ENCODE peak calls at places on chromosomes 2 and 18, in five cellular contexts. Z is T-helper 2 cell; I is activated naive CD4-positive, alpha-beta T cell treated with anti-CD3 and anti-CD28 coated beads for 36 hours; U is foreskin fibroblast; E is HepG2. N is an unnamed sample.

GRCh38 chr2:239184968-239185903 is 215.6 kb downstream of the HDAC4 start:
- DNase-seq in Z (no peak), I (no peak), U (no peak), E (no peak), N (no peak)

GRCh38 chr2:20106746-20107145 is 55.3 kb upstream of the LAPTM4A start:
- DNase-seq in Z (no peak), I (peak), U (no peak), E (no peak), N (no peak)

GRCh38 chr18:40152859-40153258 is 1802.2 kb upstream of the PIK3C3 start:
- DNase-seq in Z (no peak), I (no peak), U (peak), E (peak), N (no peak)

GRCh38 chr2:228548230-228548629 is 366.7 kb upstream of the SPHKAP start:
- DNase-seq in Z (no peak), I (no peak), U (peak), E (no peak), N (no peak)

GRCh38 chr2:232296766-232297525 is 81.6 kb upstream of the ALPP start:
- DNase-seq in Z (no peak), I (no peak), U (peak), E (no peak), N (no peak)

GRCh38 chr2:1480671-1481076 is 67.4 kb downstream of the TPO start:
- DNase-seq in Z (no peak), I (no peak), U (no peak), E (no peak), N (no peak)

GRCh38 chr2:186201371-186201770 is 284.7 kb upstream of the ZC3H15 start:
- DNase-seq in Z (no peak), I (no peak), U (peak), E (no peak), N (no peak)

GRCh38 chr2:129336276-129336675 is 643.2 kb upstream of the RAB6C start:
- DNase-seq in Z (no peak), I (no peak), U (no peak), E (no peak), N (no peak)

GRCh38 chr2:240134466-240134865 is 1.6 kb downstream of the COPS9 start:
- DNase-seq in Z (no peak), I (no peak), U (no peak), E (no peak), N (no peak)

GRCh38 chr2:221197223-221197622 is 374.9 kb downstream of the EPHA4 start:
- DNase-seq in Z (no peak), I (no peak), U (no peak), E (no peak), N (no peak)

GRCh38 chr2:151051584-151052220 is 210.0 kb downstream of the RBM43 start:
- DNase-seq in Z (no peak), I (peak), U (peak), E (peak), N (peak)

GRCh38 chr18:21242141-21243040 is at the start of gene GREB1L:
- DNase-seq in Z (no peak), I (peak), U (peak), E (peak), N (peak)

GRCh38 chr2:9297156-9297555 is 90.5 kb downstream of the ASAP2 start:
- DNase-seq in Z (no peak), I (no peak), U (no peak), E (no peak), N (no peak)

GRCh38 chr2:62531594-62531993 is 25.6 kb upstream of the TMEM17 start:
- DNase-seq in Z (no peak), I (no peak), U (no peak), E (no peak), N (no peak)

GRCh38 chr2:48135797-48136196 is 229.5 kb upstream of the FBXO11 start:
- DNase-seq in Z (no peak), I (no peak), U (no peak), E (no peak), N (no peak)

GRCh38 chr18:950882-951539 is 46.3 kb downstream of the ADCYAP1 start:
- DNase-seq in Z (no peak), I (no peak), U (no peak), E (no peak), N (no peak)